ENCODE peak calls at places on chromosome 20, in four cellular contexts. P is CD8-positive, alpha-beta T cell; W is mesenchymal stem cell; H is stimulated activated effector memory CD8-positive, alpha-beta T cell treated with anti-CD3 and anti-CD28 coated beads, Interleukin-12 subunit alpha, Interleukin-12 subunit beta, amount 100 ng/mL, for 72 hours. R is an unnamed sample.

GRCh38 chr20:24673678-24674570 is 204.5 kb downstream of the SYNDIG1 start:
- DNase-seq in P (no peak), W (peak; percentile 6), H (no peak), R (no peak)

GRCh38 chr20:61875221-61875885 is 190.3 kb downstream of the TAF4 start:
- DNase-seq in P (no peak), W (no peak), H (no peak), R (no peak)

GRCh38 chr20:62816879-62817873 is at the start of gene COL9A3:
- DNase-seq in P (no peak), W (no peak), H (no peak), R (no peak)

GRCh38 chr20:38369387-38369786 is 23.1 kb downstream of the LBP start:
- DNase-seq in P (no peak), W (no peak), H (no peak), R (no peak)

GRCh38 chr20:62489186-62489939 is 13.6 kb upstream of the GATA5 start:
- DNase-seq in P (no peak), W (no peak), H (no peak), R (no peak)

GRCh38 chr20:31974975-31975481 is 7.1 kb downstream of the XKR7 start:
- DNase-seq in P (no peak), W (no peak), H (no peak), R (no peak)

GRCh38 chr20:7178004-7178403 is 410.5 kb downstream of the BMP2 start:
- DNase-seq in P (no peak), W (no peak), H (no peak), R (no peak)

GRCh38 chr20:35020108-35021031 is 64.7 kb downstream of the MYH7B start:
- DNase-seq in P (no peak), W (no peak), H (no peak), R (no peak)

GRCh38 chr20:31560094-31560899 is 44.8 kb upstream of the ID1 start:
- DNase-seq in P (peak; percentile 64), W (peak; percentile 94), H (peak; percentile 65), R (peak; percentile 39)

GRCh38 chr20:59159822-59160740 is 3.5 kb upstream of the ZNF831 start:
- DNase-seq in P (no peak), W (no peak), H (no peak), R (no peak)

GRCh38 chr20:35506872-35507638 is 22.4 kb downstream of the C20orf173 start:
- DNase-seq in P (no peak), W (peak; percentile 38), H (no peak), R (no peak)

GRCh38 chr20:61821698-61822097 is 244.0 kb downstream of the TAF4 start:
- DNase-seq in P (no peak), W (no peak), H (no peak), R (no peak)

R was measured in GM12892.